ENCODE peak calls at places on chromosome 10, in nine cellular contexts. J is heart left ventricle; C is pancreas; I is K562; E is activated CD4-positive, alpha-beta T cell treated with anti-CD3 and anti-CD28 coated beads for 36 hours; X is B cell; T is naive thymus-derived CD8-positive, alpha-beta T cell; U is lower lobe of right lung; Q is esophagus mucosa. O is an unnamed sample.

GRCh38 chr10:91378061-91378460 is 32.1 kb upstream of the HECTD2 start:
- ATAC-seq in I (no peak), X (no peak), Q (no peak), E (peak), U (no peak), T (peak), C (no peak), J (no peak), O (no peak)

GRCh38 chr10:91239789-91240188 is 19.3 kb downstream of the PCGF5 start:
- ATAC-seq in J (no peak), I (no peak), T (no peak), E (no peak), U (no peak), C (no peak), Q (no peak), X (no peak), O (no peak)

GRCh38 chr10:88831709-88832108 is 19.9 kb downstream of the ANKRD22 start:
- ATAC-seq in C (no peak), X (no peak), Q (peak), T (peak), I (no peak), U (no peak), E (peak), J (no peak), O (no peak)

GRCh38 chr10:127899766-127900382 is 7.0 kb upstream of the PTPRE start:
- ATAC-seq in C (no peak), E (peak), X (no peak), Q (no peak), J (peak), I (no peak), T (no peak), U (peak), O (no peak)

GRCh38 chr10:100182281-100182680 is 3.5 kb downstream of the ERLIN1 start:
- ATAC-seq in I (no peak), J (no peak), E (no peak), U (no peak), Q (no peak), C (no peak), T (no peak), X (no peak), O (no peak)

GRCh38 chr10:90777614-90778013 is 80.2 kb downstream of the HTR7 start:
- ATAC-seq in Q (no peak), T (no peak), C (no peak), I (no peak), E (no peak), X (no peak), U (peak), J (peak), O (no peak)

GRCh38 chr10:71984126-71984797 is 20.1 kb downstream of the CHST3 start:
- ATAC-seq in E (no peak), C (no peak), X (no peak), T (no peak), J (no peak), U (no peak), I (no peak), Q (no peak), O (no peak)

GRCh38 chr10:70758757-70759514 is 26.2 kb downstream of the TBATA start:
- ATAC-seq in E (peak), X (peak), U (peak), Q (peak), J (peak), I (peak), C (peak), T (peak), O (peak)

GRCh38 chr10:132498562-132499366 is 38.8 kb upstream of the INPP5A start:
- ATAC-seq in E (no peak), Q (no peak), C (no peak), X (no peak), U (no peak), J (no peak), I (no peak), T (no peak), O (no peak)

GRCh38 chr10:68135922-68136718 is 26.8 kb downstream of the MYPN start:
- ATAC-seq in I (no peak), E (no peak), C (peak), T (no peak), U (no peak), J (peak), X (no peak), Q (peak), O (peak)

GRCh38 chr10:102534333-102534732 is 30.6 kb downstream of the SUFU start:
- ATAC-seq in Q (no peak), I (no peak), X (no peak), C (no peak), J (no peak), U (peak), E (no peak), T (no peak), O (no peak)

GRCh38 chr10:96306516-96306915 is 2.3 kb downstream of the DNTT start:
- ATAC-seq in C (peak), J (peak), X (peak), Q (no peak), E (peak), U (peak), I (no peak), T (peak), O (no peak)

GRCh38 chr10:77940627-77941026 is 14.1 kb upstream of the DLG5 start:
- ATAC-seq in C (no peak), U (no peak), T (no peak), J (no peak), X (no peak), I (no peak), Q (peak), E (no peak), O (no peak)

GRCh38 chr10:47260505-47261111 is 39.4 kb upstream of the GDF10 start:
- ATAC-seq in C (no peak), J (peak), T (no peak), I (peak), U (no peak), E (no peak), Q (no peak), X (no peak), O (no peak)

GRCh38 chr10:68301790-68302502 is 29.9 kb upstream of the HNRNPH3 start:
- ATAC-seq in U (peak), C (peak), T (peak), Q (peak), J (peak), I (peak), X (peak), E (peak), O (peak)

GRCh38 chr10:20708305-20708704 is 188.8 kb downstream of the NEBL start:
- ATAC-seq in T (no peak), E (no peak), Q (no peak), J (no peak), I (no peak), X (no peak), C (no peak), U (no peak), O (no peak)

GRCh38 chr10:84156768-84157167 is 16.8 kb upstream of the GPR15LG start:
- ATAC-seq in C (peak), U (peak), Q (peak), X (peak), J (peak), T (peak), E (peak), I (peak), O (peak)